ENCODE peak calls at places on chromosomes 7 and 10, in nine cellular contexts. L, F, V, R, O, B, S, D and H are unnamed samples.

GRCh38 chr10:33441561-33441960 is 107.1 kb upstream of the NRP1 start:
- DNase-seq in L (no peak), F (no peak), V (no peak), R (no peak), O (no peak), B (no peak), S (no peak), D (no peak), H (no peak)

GRCh38 chr10:48331436-48331835 is 25.0 kb downstream of the MAPK8 start:
- DNase-seq in L (no peak), F (no peak), V (no peak), R (no peak), O (no peak), B (no peak), S (no peak), D (no peak), H (no peak)

GRCh38 chr10:97466755-97467154 is 20.8 kb downstream of the ZDHHC16 start:
- DNase-seq in L (no peak), F (no peak), V (no peak), R (no peak), O (peak), B (no peak), S (no peak), D (no peak), H (no peak)

GRCh38 chr7:1331576-1332467 is 99.2 kb downstream of the UNCX start:
- DNase-seq in L (no peak), F (no peak), V (no peak), R (no peak), O (no peak), B (no peak), S (no peak), D (no peak), H (no peak)

GRCh38 chr7:26853788-26854393 is 10.5 kb downstream of the SKAP2 start:
- DNase-seq in L (no peak), F (no peak), V (peak), R (no peak), O (peak), B (no peak), S (peak), D (no peak), H (no peak)

GRCh38 chr7:157501576-157501975 is 164.8 kb downstream of the DNAJB6 start:
- DNase-seq in L (no peak), F (no peak), V (peak), R (peak), O (no peak), B (no peak), S (no peak), D (no peak), H (no peak)

GRCh38 chr7:9201928-9202327 is 768.5 kb downstream of the NXPH1 start:
- DNase-seq in L (no peak), F (no peak), V (no peak), R (no peak), O (no peak), B (no peak), S (no peak), D (no peak), H (no peak)

GRCh38 chr7:122304604-122304975 is at the start of gene FEZF1:
- DNase-seq in L (no peak), F (peak), V (no peak), R (no peak), O (peak), B (no peak), S (no peak), D (no peak), H (no peak)

GRCh38 chr7:91169819-91170218 is 94.4 kb upstream of the FZD1 start:
- DNase-seq in L (no peak), F (no peak), V (no peak), R (no peak), O (no peak), B (no peak), S (no peak), D (no peak), H (no peak)

GRCh38 chr10:79106651-79107050 is 37.9 kb downstream of the ZMIZ1 start:
- DNase-seq in L (no peak), F (no peak), V (no peak), R (no peak), O (no peak), B (no peak), S (no peak), D (no peak), H (no peak)

GRCh38 chr7:41816111-41816510 is 113.2 kb upstream of the INHBA start:
- DNase-seq in L (no peak), F (no peak), V (no peak), R (peak), O (peak), B (no peak), S (no peak), D (no peak), H (no peak)

GRCh38 chr10:66827353-66827752 is 98.5 kb upstream of the LRRTM3 start:
- DNase-seq in L (peak), F (no peak), V (no peak), R (no peak), O (no peak), B (no peak), S (no peak), D (no peak), H (no peak)

GRCh38 chr7:157702311-157703023 is 365.7 kb downstream of the DNAJB6 start:
- DNase-seq in L (no peak), F (no peak), V (no peak), R (peak), O (no peak), B (peak), S (no peak), D (no peak), H (no peak)

GRCh38 chr7:113015038-113015645 is 71.5 kb downstream of the GPR85 start:
- DNase-seq in L (no peak), F (no peak), V (no peak), R (no peak), O (peak), B (no peak), S (no peak), D (no peak), H (no peak)

GRCh38 chr7:38451840-38452239 is 178.4 kb upstream of the TARP start:
- DNase-seq in L (no peak), F (no peak), V (no peak), R (no peak), O (peak), B (peak), S (no peak), D (no peak), H (no peak)